ENCODE peak calls at places on chromosomes 13 and 19, in five cellular contexts. A is skeletal muscle cell, U is mucosa of gallbladder, P is WTC11, V is cardiac muscle cell. K is an unnamed sample.

GRCh38 chr19:3969435-3970312 is 1.2 kb downstream of the DAPK3 start:
- DNase-seq in A (peak), U (no peak), P (peak), V (peak), K (no peak)

GRCh38 chr19:46394398-46394797 is 19.0 kb downstream of the CCDC8 start:
- DNase-seq in A (no peak), U (no peak), P (no peak), V (no peak), K (no peak)

GRCh38 chr19:40523322-40524047 is 53.2 kb upstream of the SHKBP1 start:
- DNase-seq in A (no peak), U (peak), P (peak), V (peak), K (peak)

GRCh38 chr13:84263354-84264069 is 381.2 kb upstream of the SLITRK1 start:
- DNase-seq in A (no peak), U (no peak), P (no peak), V (no peak), K (no peak)

GRCh38 chr13:97853550-97853949 is 99.9 kb upstream of the IPO5 start:
- DNase-seq in A (no peak), U (no peak), P (no peak), V (no peak), K (no peak)

GRCh38 chr13:73059460-73060250 is 850 bp downstream of the KLF5 start:
- DNase-seq in A (no peak), U (no peak), P (peak), V (peak), K (no peak)

GRCh38 chr19:54459282-54460229 is 4.0 kb downstream of the LENG9 start:
- DNase-seq in A (no peak), U (no peak), P (no peak), V (no peak), K (no peak)

GRCh38 chr19:46303702-46304397 is 7.0 kb downstream of the HIF3A start:
- DNase-seq in A (no peak), U (peak), P (peak), V (peak), K (no peak)

K was measured in MV-4-11.